ENCODE peak calls at places on chromosomes 5 and 9, in eight cellular contexts. One of them, this sample, is unnamed.
A peak's percentile ranks its signal among the peaks of the same experiment; 100 is the strongest.

GRCh38 chr5:36660397-36661049 is 54.1 kb downstream of the SLC1A3 start:
- DNase-seq in CD8-positive, alpha-beta memory T cell: no peak
- DNase-seq in astrocyte: no peak
- DNase-seq in adrenal gland: no peak
- DNase-seq in thoracic aorta: no peak
- DNase-seq in heart right ventricle: no peak
- DNase-seq in endothelial cell of umbilical vein: no peak
- DNase-seq in ovary: no peak
- DNase-seq in this sample: no peak

GRCh38 chr5:39648539-39649200 is 223.9 kb upstream of the DAB2 start:
- DNase-seq in CD8-positive, alpha-beta memory T cell: no peak
- DNase-seq in astrocyte: peak; percentile 25
- DNase-seq in adrenal gland: no peak
- DNase-seq in thoracic aorta: no peak
- DNase-seq in heart right ventricle: no peak
- DNase-seq in endothelial cell of umbilical vein: peak; percentile 20
- DNase-seq in ovary: no peak
- DNase-seq in this sample: no peak

GRCh38 chr5:61186634-61187033 is 24.4 kb upstream of the SMIM15 start:
- DNase-seq in CD8-positive, alpha-beta memory T cell: no peak
- DNase-seq in astrocyte: no peak
- DNase-seq in adrenal gland: no peak
- DNase-seq in thoracic aorta: no peak
- DNase-seq in heart right ventricle: no peak
- DNase-seq in endothelial cell of umbilical vein: no peak
- DNase-seq in ovary: no peak
- DNase-seq in this sample: no peak

GRCh38 chr9:6525326-6526040 is 112.5 kb downstream of the UHRF2 start:
- DNase-seq in CD8-positive, alpha-beta memory T cell: no peak
- DNase-seq in astrocyte: peak; percentile 61
- DNase-seq in adrenal gland: no peak
- DNase-seq in thoracic aorta: no peak
- DNase-seq in heart right ventricle: no peak
- DNase-seq in endothelial cell of umbilical vein: no peak
- DNase-seq in ovary: no peak
- DNase-seq in this sample: no peak

GRCh38 chr5:55593115-55593472 is 58.3 kb upstream of the PLPP1 start:
- DNase-seq in CD8-positive, alpha-beta memory T cell: no peak
- DNase-seq in astrocyte: no peak
- DNase-seq in adrenal gland: no peak
- DNase-seq in thoracic aorta: no peak
- DNase-seq in heart right ventricle: no peak
- DNase-seq in endothelial cell of umbilical vein: no peak
- DNase-seq in ovary: no peak
- DNase-seq in this sample: no peak

GRCh38 chr5:127671218-127671617 is 22.3 kb downstream of the CTXN3 start:
- DNase-seq in CD8-positive, alpha-beta memory T cell: no peak
- DNase-seq in astrocyte: no peak
- DNase-seq in adrenal gland: no peak
- DNase-seq in thoracic aorta: no peak
- DNase-seq in heart right ventricle: no peak
- DNase-seq in endothelial cell of umbilical vein: no peak
- DNase-seq in ovary: no peak
- DNase-seq in this sample: no peak

GRCh38 chr9:126399251-126399650 is 72.6 kb downstream of the MVB12B start:
- DNase-seq in CD8-positive, alpha-beta memory T cell: no peak
- DNase-seq in astrocyte: peak; percentile 30
- DNase-seq in adrenal gland: no peak
- DNase-seq in thoracic aorta: no peak
- DNase-seq in heart right ventricle: no peak
- DNase-seq in endothelial cell of umbilical vein: no peak
- DNase-seq in ovary: no peak
- DNase-seq in this sample: no peak

GRCh38 chr9:75163764-75164163 is 75.5 kb downstream of the OSTF1 start:
- DNase-seq in CD8-positive, alpha-beta memory T cell: no peak
- DNase-seq in astrocyte: no peak
- DNase-seq in adrenal gland: no peak
- DNase-seq in thoracic aorta: no peak
- DNase-seq in heart right ventricle: no peak
- DNase-seq in endothelial cell of umbilical vein: no peak
- DNase-seq in ovary: no peak
- DNase-seq in this sample: no peak

GRCh38 chr9:91771027-91771426 is 179.0 kb downstream of the ROR2 start:
- DNase-seq in CD8-positive, alpha-beta memory T cell: no peak
- DNase-seq in astrocyte: peak; percentile 92
- DNase-seq in adrenal gland: no peak
- DNase-seq in thoracic aorta: no peak
- DNase-seq in heart right ventricle: no peak
- DNase-seq in endothelial cell of umbilical vein: no peak
- DNase-seq in ovary: peak; percentile 77
- DNase-seq in this sample: no peak

GRCh38 chr5:166509085-166509484 is 1782.4 kb upstream of the WWC1 start:
- DNase-seq in CD8-positive, alpha-beta memory T cell: no peak
- DNase-seq in astrocyte: no peak
- DNase-seq in adrenal gland: no peak
- DNase-seq in thoracic aorta: no peak
- DNase-seq in heart right ventricle: no peak
- DNase-seq in endothelial cell of umbilical vein: no peak
- DNase-seq in ovary: no peak
- DNase-seq in this sample: peak; percentile 20

GRCh38 chr9:35906923-35907699 is 1.1 kb downstream of the HRCT1 start:
- DNase-seq in CD8-positive, alpha-beta memory T cell: no peak
- DNase-seq in astrocyte: peak; percentile 82
- DNase-seq in adrenal gland: no peak
- DNase-seq in thoracic aorta: no peak
- DNase-seq in heart right ventricle: peak; percentile 61
- DNase-seq in endothelial cell of umbilical vein: peak; percentile 41
- DNase-seq in ovary: peak; percentile 52
- DNase-seq in this sample: no peak

GRCh38 chr9:4301971-4302427 is 2.1 kb upstream of the GLIS3 start:
- DNase-seq in CD8-positive, alpha-beta memory T cell: no peak
- DNase-seq in astrocyte: peak; percentile 95
- DNase-seq in adrenal gland: peak; percentile 60
- DNase-seq in thoracic aorta: peak; percentile 59
- DNase-seq in heart right ventricle: peak; percentile 12
- DNase-seq in endothelial cell of umbilical vein: peak; percentile 58
- DNase-seq in ovary: peak; percentile 61
- DNase-seq in this sample: no peak

GRCh38 chr9:132605387-132605786 is 23.0 kb downstream of the BARHL1 start:
- DNase-seq in CD8-positive, alpha-beta memory T cell: no peak
- DNase-seq in astrocyte: no peak
- DNase-seq in adrenal gland: no peak
- DNase-seq in thoracic aorta: no peak
- DNase-seq in heart right ventricle: no peak
- DNase-seq in endothelial cell of umbilical vein: no peak
- DNase-seq in ovary: no peak
- DNase-seq in this sample: no peak

GRCh38 chr5:32866138-32866537 is 155.0 kb downstream of the NPR3 start:
- DNase-seq in CD8-positive, alpha-beta memory T cell: no peak
- DNase-seq in astrocyte: no peak
- DNase-seq in adrenal gland: no peak
- DNase-seq in thoracic aorta: no peak
- DNase-seq in heart right ventricle: no peak
- DNase-seq in endothelial cell of umbilical vein: no peak
- DNase-seq in ovary: no peak
- DNase-seq in this sample: no peak

GRCh38 chr5:82885657-82886389 is 191.4 kb downstream of the TMEM167A start:
- DNase-seq in CD8-positive, alpha-beta memory T cell: no peak
- DNase-seq in astrocyte: peak; percentile 70
- DNase-seq in adrenal gland: no peak
- DNase-seq in thoracic aorta: no peak
- DNase-seq in heart right ventricle: no peak
- DNase-seq in endothelial cell of umbilical vein: no peak
- DNase-seq in ovary: no peak
- DNase-seq in this sample: no peak

GRCh38 chr5:4086081-4086480 is 490.4 kb downstream of the IRX1 start:
- DNase-seq in CD8-positive, alpha-beta memory T cell: no peak
- DNase-seq in astrocyte: no peak
- DNase-seq in adrenal gland: no peak
- DNase-seq in thoracic aorta: no peak
- DNase-seq in heart right ventricle: no peak
- DNase-seq in endothelial cell of umbilical vein: no peak
- DNase-seq in ovary: no peak
- DNase-seq in this sample: no peak

GRCh38 chr5:4089087-4089486 is 493.5 kb downstream of the IRX1 start:
- DNase-seq in CD8-positive, alpha-beta memory T cell: no peak
- DNase-seq in astrocyte: peak; percentile 54
- DNase-seq in adrenal gland: no peak
- DNase-seq in thoracic aorta: no peak
- DNase-seq in heart right ventricle: no peak
- DNase-seq in endothelial cell of umbilical vein: no peak
- DNase-seq in ovary: no peak
- DNase-seq in this sample: no peak

GRCh38 chr5:4083591-4084337 is 488.1 kb downstream of the IRX1 start:
- DNase-seq in CD8-positive, alpha-beta memory T cell: no peak
- DNase-seq in astrocyte: peak; percentile 53
- DNase-seq in adrenal gland: no peak
- DNase-seq in thoracic aorta: no peak
- DNase-seq in heart right ventricle: no peak
- DNase-seq in endothelial cell of umbilical vein: no peak
- DNase-seq in ovary: no peak
- DNase-seq in this sample: no peak

GRCh38 chr5:4082966-4083564 is 487.4 kb downstream of the IRX1 start:
- DNase-seq in CD8-positive, alpha-beta memory T cell: no peak
- DNase-seq in astrocyte: peak; percentile 93
- DNase-seq in adrenal gland: no peak
- DNase-seq in thoracic aorta: no peak
- DNase-seq in heart right ventricle: no peak
- DNase-seq in endothelial cell of umbilical vein: no peak
- DNase-seq in ovary: no peak
- DNase-seq in this sample: no peak

GRCh38 chr5:4087110-4087509 is 491.5 kb downstream of the IRX1 start:
- DNase-seq in CD8-positive, alpha-beta memory T cell: no peak
- DNase-seq in astrocyte: no peak
- DNase-seq in adrenal gland: no peak
- DNase-seq in thoracic aorta: no peak
- DNase-seq in heart right ventricle: no peak
- DNase-seq in endothelial cell of umbilical vein: no peak
- DNase-seq in ovary: no peak
- DNase-seq in this sample: no peak
- H3K9me3 ChIP-seq in CD8-positive, alpha-beta memory T cell: no peaks in the 10 kb centered on the region
- H3K9me3 ChIP-seq in astrocyte: no peaks in the 10 kb centered on the region
- H3K9me3 ChIP-seq in adrenal gland: no peaks in the 10 kb centered on the region
- H3K9me3 ChIP-seq in thoracic aorta: no peaks in the 10 kb centered on the region
- H3K9me3 ChIP-seq in heart right ventricle: no peaks in the 10 kb centered on the region
- H3K9me3 ChIP-seq in endothelial cell of umbilical vein: peaks cover 2% of the 10 kb centered on the region
- H3K9me3 ChIP-seq in ovary: no peaks in the 10 kb centered on the region
- H3K9me3 ChIP-seq in this sample: no peaks in the 10 kb centered on the region

GRCh38 chr5:1318659-1319251 is 23.9 kb upstream of the TERT start:
- DNase-seq in CD8-positive, alpha-beta memory T cell: no peak
- DNase-seq in astrocyte: no peak
- DNase-seq in adrenal gland: no peak
- DNase-seq in thoracic aorta: no peak
- DNase-seq in heart right ventricle: no peak
- DNase-seq in endothelial cell of umbilical vein: no peak
- DNase-seq in ovary: peak; percentile 9
- DNase-seq in this sample: no peak
- H3K36me3 ChIP-seq in CD8-positive, alpha-beta memory T cell: peaks cover 3% of the 10 kb centered on the region
- H3K36me3 ChIP-seq in astrocyte: peaks cover 11% of the 10 kb centered on the region
- H3K36me3 ChIP-seq in adrenal gland: peaks cover 58% of the 10 kb centered on the region
- H3K36me3 ChIP-seq in thoracic aorta: peaks cover 42% of the 10 kb centered on the region
- H3K36me3 ChIP-seq in heart right ventricle: peaks cover 66% of the 10 kb centered on the region
- H3K36me3 ChIP-seq in endothelial cell of umbilical vein: peaks cover 38% of the 10 kb centered on the region
- H3K36me3 ChIP-seq in ovary: no peaks in the 10 kb centered on the region
- H3K36me3 ChIP-seq in this sample: peaks cover 41% of the 10 kb centered on the region

GRCh38 chr9:135914921-135915320 is 7.6 kb upstream of the CAMSAP1 start:
- DNase-seq in CD8-positive, alpha-beta memory T cell: no peak
- DNase-seq in astrocyte: peak; percentile 72
- DNase-seq in adrenal gland: no peak
- DNase-seq in thoracic aorta: no peak
- DNase-seq in heart right ventricle: no peak
- DNase-seq in endothelial cell of umbilical vein: no peak
- DNase-seq in ovary: no peak
- DNase-seq in this sample: no peak
- H3K9me3 ChIP-seq in CD8-positive, alpha-beta memory T cell: peaks cover 26% of the 10 kb centered on the region
- H3K9me3 ChIP-seq in astrocyte: peaks cover 16% of the 10 kb centered on the region
- H3K9me3 ChIP-seq in adrenal gland: no peaks in the 10 kb centered on the region
- H3K9me3 ChIP-seq in thoracic aorta: peaks cover 57% of the 10 kb centered on the region
- H3K9me3 ChIP-seq in heart right ventricle: peaks cover 71% of the 10 kb centered on the region
- H3K9me3 ChIP-seq in endothelial cell of umbilical vein: peaks cover 5% of the 10 kb centered on the region
- H3K9me3 ChIP-seq in ovary: peaks cover 5% of the 10 kb centered on the region
- H3K9me3 ChIP-seq in this sample: peaks cover 12% of the 10 kb centered on the region

DNA sequence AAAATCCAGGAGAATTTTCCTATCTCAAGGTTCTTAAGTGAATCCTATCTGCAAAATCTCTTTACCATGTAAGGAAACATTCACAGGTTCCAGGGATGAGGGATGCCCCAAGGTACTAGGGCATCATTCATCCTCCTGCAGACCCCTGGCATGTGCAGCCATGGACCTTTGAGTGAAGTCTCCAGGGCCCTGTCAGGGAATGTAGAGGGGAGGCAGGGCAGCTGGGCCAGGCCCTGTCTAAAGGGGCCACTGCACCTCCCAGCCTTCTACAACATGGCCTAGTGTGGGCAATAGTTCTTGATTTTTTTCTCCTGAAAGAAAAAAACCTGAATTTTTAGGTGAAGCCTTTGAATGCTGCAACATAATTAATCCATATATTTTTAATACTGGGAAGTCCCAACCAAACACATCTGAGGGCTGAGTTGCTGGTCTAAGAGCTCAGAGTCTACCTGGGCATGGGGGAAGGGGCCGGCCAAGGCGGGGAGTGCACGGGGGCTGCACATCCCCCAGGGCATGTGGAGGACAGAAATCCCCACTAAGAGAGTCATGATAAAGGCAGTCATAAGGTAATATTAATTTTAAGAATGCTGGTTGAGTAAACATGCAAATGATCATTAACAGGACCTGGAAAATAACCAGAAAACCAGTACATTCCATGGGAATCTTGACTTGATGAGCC is 63.1 kb downstream of the SEMA4D start:
- DNase-seq in CD8-positive, alpha-beta memory T cell: no peak
- DNase-seq in astrocyte: no peak
- DNase-seq in adrenal gland: no peak
- DNase-seq in thoracic aorta: no peak
- DNase-seq in heart right ventricle: no peak
- DNase-seq in endothelial cell of umbilical vein: no peak
- DNase-seq in ovary: no peak
- DNase-seq in this sample: no peak
- H3K36me3 ChIP-seq in CD8-positive, alpha-beta memory T cell: peaks cover 6% of the 10 kb centered on the region
- H3K36me3 ChIP-seq in astrocyte: no peaks in the 10 kb centered on the region
- H3K36me3 ChIP-seq in adrenal gland: no peaks in the 10 kb centered on the region
- H3K36me3 ChIP-seq in thoracic aorta: no peaks in the 10 kb centered on the region
- H3K36me3 ChIP-seq in heart right ventricle: no peaks in the 10 kb centered on the region
- H3K36me3 ChIP-seq in endothelial cell of umbilical vein: no peaks in the 10 kb centered on the region
- H3K36me3 ChIP-seq in ovary: no peaks in the 10 kb centered on the region
- H3K36me3 ChIP-seq in this sample: no peaks in the 10 kb centered on the region

GRCh38 chr9:40928803-40929487 is 199.5 kb downstream of the FOXD4L6 start:
- DNase-seq in CD8-positive, alpha-beta memory T cell: no peak
- DNase-seq in astrocyte: no peak
- DNase-seq in adrenal gland: no peak
- DNase-seq in thoracic aorta: no peak
- DNase-seq in heart right ventricle: no peak
- DNase-seq in endothelial cell of umbilical vein: no peak
- DNase-seq in ovary: no peak
- DNase-seq in this sample: no peak
- H3K9me3 ChIP-seq in CD8-positive, alpha-beta memory T cell: peaks cover 45% of the 10 kb centered on the region
- H3K9me3 ChIP-seq in astrocyte: peaks cover 41% of the 10 kb centered on the region
- H3K9me3 ChIP-seq in adrenal gland: no peaks in the 10 kb centered on the region
- H3K9me3 ChIP-seq in thoracic aorta: peaks cover 86% of the 10 kb centered on the region
- H3K9me3 ChIP-seq in heart right ventricle: peaks cover 91% of the 10 kb centered on the region
- H3K9me3 ChIP-seq in endothelial cell of umbilical vein: peaks cover 13% of the 10 kb centered on the region
- H3K9me3 ChIP-seq in ovary: peaks cover 52% of the 10 kb centered on the region
- H3K9me3 ChIP-seq in this sample: peaks cover 10% of the 10 kb centered on the region

GRCh38 chr5:1502046-1502736 is 21.6 kb downstream of the LPCAT1 start:
- DNase-seq in CD8-positive, alpha-beta memory T cell: peak; percentile 58
- DNase-seq in astrocyte: no peak
- DNase-seq in adrenal gland: no peak
- DNase-seq in thoracic aorta: no peak
- DNase-seq in heart right ventricle: peak; percentile 36
- DNase-seq in endothelial cell of umbilical vein: no peak
- DNase-seq in ovary: no peak
- DNase-seq in this sample: no peak
- H3K36me3 ChIP-seq in CD8-positive, alpha-beta memory T cell: peaks cover 14% of the 10 kb centered on the region
- H3K36me3 ChIP-seq in astrocyte: peaks cover 9% of the 10 kb centered on the region
- H3K36me3 ChIP-seq in adrenal gland: no peaks in the 10 kb centered on the region
- H3K36me3 ChIP-seq in thoracic aorta: no peaks in the 10 kb centered on the region
- H3K36me3 ChIP-seq in heart right ventricle: peaks cover under 1% of the 10 kb centered on the region
- H3K36me3 ChIP-seq in endothelial cell of umbilical vein: peaks cover 11% of the 10 kb centered on the region
- H3K36me3 ChIP-seq in ovary: no peaks in the 10 kb centered on the region
- H3K36me3 ChIP-seq in this sample: peaks cover 23% of the 10 kb centered on the region